ENCODE peak calls at places on chromosomes 12 and 14, in five cellular contexts. G is suprapubic skin, S is stomach, N is H1, W is A549. K is an unnamed sample. For H3K4me1, the result is how much of the 10 kb centered on the place peaks cover.

GRCh38 chr12:47741340-47741703 is 16.0 kb upstream of the ENDOU start:
- DNase-seq in G (peak), W (no peak), N (no peak), S (peak), K (peak)

GRCh38 chr12:42161529-42161928 is 16.9 kb upstream of the GXYLT1 start:
- DNase-seq in G (no peak), S (no peak), W (no peak), N (no peak), K (no peak)

GRCh38 chr12:132429932-132430643 is 59.9 kb upstream of the FBRSL1 start:
- DNase-seq in S (peak), N (no peak), W (peak), G (no peak), K (no peak)

GRCh38 chr12:54014315-54015209 is 5.8 kb downstream of the HOXC8 start:
- DNase-seq in G (no peak), S (no peak), N (no peak), W (no peak), K (no peak)

GRCh38 chr12:43982544-43982943 is 146.7 kb downstream of the TMEM117 start:
- DNase-seq in N (no peak), W (no peak), S (no peak), G (no peak), K (no peak)

GRCh38 chr12:25959069-25959961 is 833 bp downstream of the RASSF8 start:
- DNase-seq in W (peak), S (peak), N (no peak), G (peak), K (peak)

GRCh38 chr12:114400925-114401324 is 5.0 kb downstream of the TBX5 start:
- DNase-seq in S (no peak), G (no peak), N (no peak), W (no peak), K (no peak)

GRCh38 chr12:109477185-109477962 is at the start of the genes KCTD10 and UBE3B:
- DNase-seq in W (peak), G (peak), N (no peak), S (peak), K (peak)

GRCh38 chr12:24697295-24697694 is 251.6 kb downstream of the BCAT1 start:
- DNase-seq in W (no peak), G (no peak), N (no peak), S (no peak), K (no peak)

GRCh38 chr12:78359530-78359929 is 505.0 kb upstream of the SYT1 start:
- DNase-seq in N (no peak), S (no peak), W (no peak), G (no peak), K (peak)

GRCh38 chr12:109358154-109358869 is 10.6 kb downstream of the MYO1H start:
- DNase-seq in W (no peak), G (no peak), N (no peak), S (no peak), K (no peak)

GRCh38 chr12:47236109-47236714 is 156.5 kb upstream of the AMIGO2 start:
- DNase-seq in N (no peak), G (no peak), W (peak), S (no peak), K (no peak)

GRCh38 chr12:54047160-54047963 is 6.3 kb upstream of the HOXC4 start:
- DNase-seq in N (no peak), S (no peak), G (no peak), W (no peak), K (peak)

GRCh38 chr12:49358548-49359141 is 8.6 kb upstream of the SPATS2 start:
- DNase-seq in W (peak), G (peak), S (peak), N (no peak), K (no peak)

GRCh38 chr12:49664591-49665146 is 41.3 kb downstream of the PRPF40B start:
- DNase-seq in S (no peak), N (no peak), G (no peak), W (no peak), K (no peak)

GRCh38 chr12:27226319-27226984 is 17.6 kb upstream of the STK38L start:
- DNase-seq in W (no peak), N (no peak), G (no peak), S (no peak), K (no peak)

GRCh38 chr12:25058619-25059018 is 109.7 kb upstream of the BCAT1 start:
- DNase-seq in N (no peak), S (no peak), W (no peak), G (no peak), K (no peak)

GRCh38 chr14:71720978-71721624 is 211.1 kb upstream of the RGS6 start:
- DNase-seq in S (no peak), W (peak), G (no peak), N (peak), K (no peak)

GRCh38 chr12:8554451-8555195 is 13.9 kb upstream of the CLEC4E start:
- DNase-seq in G (no peak), S (no peak), W (peak), N (no peak), K (no peak)

GRCh38 chr12:41967668-41968649 is 176.7 kb downstream of the GXYLT1 start:
- DNase-seq in G (no peak), W (no peak), N (peak), S (no peak), K (no peak)

GRCh38 chr12:56905852-56906251 is 28.4 kb downstream of the SDR9C7 start:
- DNase-seq in N (no peak), W (no peak), S (no peak), G (no peak), K (no peak)

GRCh38 chr12:2559931-2560715 is 234.6 kb upstream of the FKBP4 start:
- DNase-seq in N (no peak), W (no peak), S (no peak), G (no peak), K (no peak)

GRCh38 chr14:99380991-99381687 is 99.5 kb downstream of the SETD3 start:
- DNase-seq in N (no peak), W (no peak), S (no peak), G (no peak), K (no peak)

GRCh38 chr14:101594511-101595148 is 33.3 kb downstream of the DIO3 start:
- DNase-seq in W (no peak), S (no peak), G (no peak), N (no peak), K (no peak)

GRCh38 chr12:29673346-29673745 is 110.4 kb downstream of the TMTC1 start:
- DNase-seq in S (no peak), G (no peak), N (no peak), W (no peak), K (no peak)

GRCh38 chr12:105106621-105107020 is 910 bp upstream of the WASHC4 start:
- DNase-seq in G (no peak), W (no peak), N (no peak), S (no peak), K (no peak)

GRCh38 chr12:25014961-25015360 is 66.1 kb upstream of the BCAT1 start:
- DNase-seq in N (no peak), W (no peak), G (no peak), S (no peak), K (no peak)

GRCh38 chr14:104600141-104600643 is 4.4 kb downstream of the TMEM179 start:
- DNase-seq in G (peak), N (no peak), W (peak), S (no peak), K (peak)

GRCh38 chr14:68384881-68385280 is 408.0 kb downstream of the ZFP36L1 start:
- DNase-seq in G (no peak), S (no peak), N (no peak), W (no peak), K (no peak)

GRCh38 chr12:64670856-64671639 is 60.8 kb downstream of the RASSF3 start:
- DNase-seq in N (no peak), S (peak), G (no peak), W (peak), K (no peak)

GRCh38 chr12:92971869-92972524 is 42.9 kb upstream of the EEA1 start:
- DNase-seq in S (no peak), W (no peak), N (no peak), G (no peak), K (no peak)

GRCh38 chr12:109440851-109441490 is 36.1 kb downstream of the KCTD10 start:
- DNase-seq in N (no peak), W (no peak), S (no peak), G (no peak), K (no peak)

GRCh38 chr14:37129047-37129446 is 43.4 kb downstream of the SLC25A21 start:
- DNase-seq in S (no peak), N (no peak), W (no peak), G (no peak), K (no peak)

GRCh38 chr14:37122288-37122687 is 50.1 kb downstream of the SLC25A21 start:
- DNase-seq in S (no peak), W (peak), N (no peak), G (no peak), K (no peak)

GRCh38 chr14:37118673-37119366 is 53.6 kb downstream of the SLC25A21 start:
- DNase-seq in W (no peak), S (no peak), G (no peak), N (no peak), K (no peak)

GRCh38 chr14:37122919-37123639 is 49.3 kb downstream of the SLC25A21 start:
- DNase-seq in S (no peak), G (no peak), W (no peak), N (no peak), K (no peak)

GRCh38 chr14:37124617-37125016 is 47.8 kb downstream of the SLC25A21 start:
- DNase-seq in W (peak), G (no peak), N (peak), S (no peak), K (no peak)
- H3K4me1 ChIP-seq in W (under half), G (under half), N (under half), S (under half), K (under half)

DNA sequence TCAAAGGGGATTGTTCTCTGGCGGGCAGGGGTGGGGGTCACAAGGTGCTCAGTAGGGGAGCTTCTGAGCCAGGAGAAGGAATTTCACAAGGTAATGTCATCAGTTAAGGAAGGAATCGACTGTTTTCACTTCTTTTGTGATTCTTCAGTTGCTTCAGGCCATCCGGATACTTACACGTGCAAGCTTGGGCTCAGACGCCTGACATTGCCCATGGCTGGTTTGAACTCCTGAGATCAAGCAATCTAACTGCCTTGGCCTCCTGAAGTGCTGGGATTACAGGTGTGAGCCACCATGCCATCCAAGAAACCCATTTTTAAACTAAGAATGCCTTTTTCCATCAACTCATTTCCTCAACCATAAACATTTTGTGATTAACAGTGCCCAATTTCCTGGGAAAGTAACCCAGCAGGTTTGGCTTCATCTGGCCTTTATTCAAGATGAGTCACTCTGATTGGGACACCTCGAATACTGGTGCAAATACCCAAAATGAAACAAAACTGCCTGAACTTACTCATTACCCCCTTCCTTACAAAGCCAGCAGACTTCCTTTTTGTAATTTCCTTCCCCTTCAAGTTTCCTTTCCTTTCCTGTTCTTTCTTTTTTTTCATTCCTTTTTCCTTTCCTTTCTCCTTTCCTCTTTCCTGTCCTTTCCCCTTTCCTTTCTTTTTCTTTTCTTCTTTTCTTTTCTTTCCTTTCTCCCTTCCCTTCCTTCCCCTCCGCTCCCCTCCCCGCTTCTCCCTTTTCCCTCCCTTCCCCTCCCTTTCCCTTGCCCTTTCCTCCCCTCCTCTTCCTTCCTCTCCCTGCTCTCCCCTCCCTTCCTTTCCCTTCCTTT is 10.2 kb upstream of the RNASE10 start:
- DNase-seq in G (no peak), S (no peak), W (no peak), N (no peak), K (no peak)
- TF ChIP-seq EP300 in G (no peak), S (no peak), W (no peak), N (no peak), K (no peak)

GRCh38 chr14:91163316-91163715 is 49.4 kb downstream of the DGLUCY start:
- DNase-seq in S (peak), W (no peak), G (no peak), N (no peak), K (no peak)
- H3K27ac ChIP-seq in S (peak), W (no peak), G (no peak), N (no peak), K (no peak)

GRCh38 chr12:52942914-52943207 is 6.1 kb upstream of the KRT18 start:
- DNase-seq in S (no peak), G (no peak), W (no peak), N (no peak), K (no peak)
- H3K4me1 ChIP-seq in S (under half), G (under half), W (half or more), N (under half), K (under half)

GRCh38 chr14:80624581-80624980 is 317.0 kb downstream of the CEP128 start:
- DNase-seq in S (no peak), N (no peak), G (no peak), W (no peak), K (no peak)

GRCh38 chr14:80615831-80616230 is 325.7 kb downstream of the CEP128 start:
- DNase-seq in N (no peak), S (no peak), G (no peak), W (no peak), K (no peak)

GRCh38 chr14:80618751-80619329 is 322.7 kb downstream of the CEP128 start:
- DNase-seq in N (no peak), S (no peak), G (no peak), W (no peak), K (no peak)

GRCh38 chr14:80621701-80622100 is 319.8 kb downstream of the CEP128 start:
- DNase-seq in S (no peak), W (peak), G (no peak), N (no peak), K (no peak)
- TF ChIP-seq EP300 in S (no peak), W (no peak), G (no peak), N (no peak), K (no peak)

DNA sequence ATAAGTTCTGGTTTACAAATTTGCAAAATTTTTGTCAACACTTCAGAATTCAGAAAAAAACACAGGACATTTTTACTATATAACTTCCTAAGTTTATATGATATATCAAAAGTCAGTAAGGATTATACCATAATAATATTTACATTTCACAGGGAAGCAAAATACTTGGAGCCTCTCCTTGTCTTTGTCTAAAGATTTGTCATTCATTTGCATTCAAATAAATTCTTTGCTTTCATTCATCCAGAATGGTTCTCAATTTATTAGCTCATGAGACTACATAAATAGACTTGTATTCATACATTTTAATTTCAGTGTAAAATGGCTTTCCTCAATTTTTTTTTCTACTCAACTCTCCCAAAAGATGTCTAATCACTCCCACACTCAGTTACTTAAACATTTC is 96.4 kb downstream of the SLC38A6 start:
- DNase-seq in W (no peak), G (no peak), S (no peak), N (no peak), K (no peak)
- H3K27ac ChIP-seq in W (no peak), G (no peak), S (no peak), N (no peak), K (no peak)

GRCh38 chr14:75848337-75848736 is 133.5 kb downstream of the TGFB3 start:
- DNase-seq in G (no peak), W (no peak), S (no peak), N (no peak), K (no peak)

GRCh38 chr14:75854247-75854799 is 127.5 kb downstream of the TGFB3 start:
- DNase-seq in S (no peak), W (no peak), N (no peak), G (no peak), K (no peak)

GRCh38 chr14:75849496-75849895 is 132.3 kb downstream of the TGFB3 start:
- DNase-seq in N (no peak), G (no peak), W (no peak), S (no peak), K (no peak)

GRCh38 chr14:75847584-75847983 is 134.2 kb downstream of the TGFB3 start:
- DNase-seq in S (no peak), W (no peak), G (no peak), N (no peak), K (no peak)

DNA sequence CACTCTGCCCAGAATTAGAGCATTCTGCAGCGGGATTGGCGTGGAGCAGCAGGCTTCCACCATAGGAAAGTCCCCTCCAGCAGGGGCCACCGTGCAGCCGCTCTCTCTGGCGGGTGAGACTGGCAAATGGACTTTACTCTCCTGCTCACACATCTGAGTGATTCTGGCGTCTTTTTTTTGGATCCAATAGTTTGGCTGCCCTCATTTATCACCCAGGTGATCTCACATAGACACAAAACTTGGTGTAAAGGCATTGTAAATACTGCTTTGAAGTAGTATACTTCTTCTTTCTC is 130.3 kb downstream of the TGFB3 start:
- DNase-seq in N (no peak), G (no peak), W (no peak), S (no peak), K (no peak)
- H3K4me1 ChIP-seq in N (under half), G (under half), W (under half), S (under half), K (under half)

GRCh38 chr12:12480074-12480473 is 82.6 kb downstream of the DUSP16 start:
- DNase-seq in G (no peak), S (no peak), N (no peak), W (no peak), K (no peak)

GRCh38 chr12:12482150-12482761 is 80.4 kb downstream of the DUSP16 start:
- DNase-seq in N (no peak), G (no peak), S (no peak), W (no peak), K (no peak)

GRCh38 chr12:12483438-12483837 is 79.2 kb downstream of the DUSP16 start:
- DNase-seq in N (no peak), G (no peak), W (no peak), S (no peak), K (no peak)

GRCh38 chr12:12481636-12482035 is 81.0 kb downstream of the DUSP16 start:
- DNase-seq in N (no peak), S (no peak), G (no peak), W (no peak), K (no peak)

GRCh38 chr12:12482959-12483358 is 79.7 kb downstream of the DUSP16 start:
- DNase-seq in S (no peak), G (no peak), W (no peak), N (no peak), K (no peak)
- TF ChIP-seq EP300 in S (no peak), G (no peak), W (no peak), N (no peak), K (no peak)

GRCh38 chr12:113196996-113197395 is 11.5 kb downstream of the RITA1 start:
- DNase-seq in S (peak), N (no peak), G (peak), W (peak), K (peak)

GRCh38 chr12:113195598-113195997 is 10.1 kb downstream of the RITA1 start:
- DNase-seq in S (no peak), N (no peak), W (no peak), G (no peak), K (no peak)

GRCh38 chr12:113198286-113198685 is 12.8 kb downstream of the RITA1 start:
- DNase-seq in G (no peak), W (no peak), S (no peak), N (no peak), K (no peak)

GRCh38 chr12:113196582-113196981 is 11.1 kb downstream of the RITA1 start:
- DNase-seq in W (no peak), N (no peak), S (no peak), G (no peak), K (no peak)

DNA sequence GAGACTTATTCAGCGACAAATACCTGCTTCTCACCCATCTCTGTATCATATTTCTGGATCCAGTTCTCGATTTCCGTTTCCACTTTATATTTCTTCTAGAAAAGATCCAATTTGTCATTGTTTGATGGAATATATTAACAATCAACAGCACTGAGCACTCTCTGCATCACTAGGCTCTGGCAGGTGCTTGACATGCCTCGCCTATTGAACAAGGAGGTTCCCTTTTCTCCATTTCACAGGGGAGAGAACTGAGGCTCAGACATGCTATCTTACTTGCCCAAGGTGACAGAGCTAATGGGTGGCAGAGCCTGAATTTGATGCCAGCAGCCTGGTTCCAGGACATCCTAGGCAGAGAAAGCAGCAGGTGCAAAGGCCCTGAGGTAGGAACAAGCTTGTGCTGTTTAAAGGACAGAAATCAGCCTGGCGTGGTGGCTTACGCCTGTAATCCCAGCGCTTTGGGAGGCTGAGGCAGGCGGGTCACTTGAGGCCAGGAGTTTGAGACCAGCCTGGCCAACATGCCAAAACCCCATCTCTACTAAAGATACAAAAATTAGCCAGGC is 12.1 kb downstream of the RITA1 start:
- DNase-seq in W (no peak), S (no peak), N (no peak), G (no peak), K (no peak)
- H3K27ac ChIP-seq in W (peak), S (no peak), N (no peak), G (no peak), K (no peak)

K was measured in ovary.